ENCODE peak calls at places on chromosomes 6 and 20, in six cellular contexts. V is HepG2, T is K562, U is SK-N-SH, E is GM23338, B is prostate gland. J is an unnamed sample.

GRCh38 chr20:41577129-41578009 is 40.8 kb downstream of the CHD6 start:
- DNase-seq in T (no peak), V (peak; percentile 93), B (no peak), U (no peak), E (no peak), J (no peak)

GRCh38 chr6:44246663-44247337 is at the start of gene HSP90AB1:
- DNase-seq in U (peak; percentile 94), V (peak; percentile 98), B (peak; percentile 98), T (peak; percentile 98), E (peak; percentile 99), J (peak; percentile 98)

GRCh38 chr20:44646641-44647274 is 4.7 kb downstream of the ADA start:
- DNase-seq in E (no peak), U (no peak), B (no peak), T (no peak), V (no peak), J (no peak)

GRCh38 chr6:10591411-10592160 is 70.4 kb downstream of the GCNT2 start:
- DNase-seq in E (no peak), U (no peak), T (no peak), V (no peak), B (no peak), J (no peak)

GRCh38 chr6:150684715-150685459 is 85.2 kb downstream of the PLEKHG1 start:
- DNase-seq in V (no peak), U (no peak), B (no peak), T (no peak), E (no peak), J (no peak)

GRCh38 chr6:137361701-137362100 is 132.5 kb downstream of the OLIG3 start:
- DNase-seq in T (no peak), B (no peak), V (peak; percentile 69), E (no peak), U (no peak), J (no peak)

GRCh38 chr6:43806041-43806757 is 36.2 kb downstream of the VEGFA start:
- DNase-seq in E (no peak), T (no peak), B (no peak), U (no peak), V (peak; percentile 98), J (peak; percentile 78)

GRCh38 chr20:39775110-39775509 is 813.0 kb downstream of the DHX35 start:
- DNase-seq in T (no peak), U (no peak), B (no peak), V (no peak), E (no peak), J (no peak)

GRCh38 chr6:49430866-49431265 is 32.2 kb downstream of the MMUT start:
- DNase-seq in E (no peak), T (no peak), U (no peak), V (no peak), B (no peak), J (no peak)

GRCh38 chr20:24470782-24471582 is 1.6 kb downstream of the SYNDIG1 start:
- DNase-seq in T (no peak), U (no peak), V (no peak), E (peak; percentile 68), B (no peak), J (no peak)

GRCh38 chr6:150685860-150686259 is 86.2 kb downstream of the PLEKHG1 start:
- DNase-seq in E (peak; percentile 89), V (peak; percentile 23), T (peak; percentile 78), B (no peak), U (peak; percentile 41), J (no peak)

GRCh38 chr6:53056273-53056672 is 8.9 kb upstream of the FBXO9 start:
- DNase-seq in T (no peak), U (no peak), B (peak; percentile 24), E (no peak), V (no peak), J (no peak)

GRCh38 chr20:2617099-2617714 is 35.2 kb upstream of the NOP56 start:
- DNase-seq in T (no peak), V (no peak), E (no peak), U (no peak), B (no peak), J (no peak)

GRCh38 chr6:127343753-127344659 is 597 bp upstream of the ECHDC1 start:
- DNase-seq in E (peak; percentile 45), B (no peak), T (no peak), U (peak; percentile 30), V (peak; percentile 25), J (no peak)

GRCh38 chr6:166595061-166595780 is 8.7 kb upstream of the RAMACL start:
- DNase-seq in U (no peak), V (no peak), B (no peak), E (no peak), T (no peak), J (no peak)

GRCh38 chr6:144219056-144219685 is 66.0 kb upstream of the UTRN start:
- DNase-seq in U (peak; percentile 34), E (peak; percentile 65), V (peak; percentile 54), T (peak; percentile 49), B (no peak), J (no peak)

GRCh38 chr6:154479388-154480143 is 30.9 kb downstream of the CNKSR3 start:
- DNase-seq in V (no peak), E (no peak), U (no peak), T (peak; percentile 56), B (no peak), J (no peak)

GRCh38 chr6:7529141-7529540 is 12.3 kb upstream of the DSP start:
- DNase-seq in E (no peak), B (no peak), V (no peak), U (no peak), T (no peak), J (no peak)

GRCh38 chr6:70180904-70181599 is 121.8 kb downstream of the COL9A1 start:
- DNase-seq in U (no peak), B (no peak), E (no peak), T (no peak), V (no peak), J (no peak)

GRCh38 chr6:127420558-127420957 is 38.6 kb downstream of the KIAA0408 start:
- DNase-seq in B (peak; percentile 49), T (peak; percentile 62), V (peak; percentile 89), U (peak; percentile 53), E (peak; percentile 94), J (peak; percentile 63)

GRCh38 chr6:33314943-33315752 is 1.3 kb upstream of the TAPBP start:
- DNase-seq in B (peak; percentile 78), U (peak; percentile 4), T (peak; percentile 79), V (no peak), E (peak; percentile 71), J (peak; percentile 65)

GRCh38 chr6:33315753-33316602 is 1.6 kb downstream of the ZBTB22 start:
- DNase-seq in E (no peak), U (peak; percentile 4), T (no peak), B (no peak), V (no peak), J (no peak)

GRCh38 chr6:33313105-33313708 is 671 bp downstream of the TAPBP start:
- DNase-seq in B (no peak), V (no peak), U (peak; percentile 79), E (peak; percentile 75), T (peak; percentile 51), J (peak; percentile 46)

GRCh38 chr6:33313709-33314514 is at the start of gene TAPBP:
- DNase-seq in V (peak; percentile 55), B (peak; percentile 61), E (peak; percentile 63), T (peak; percentile 61), U (peak; percentile 75), J (peak; percentile 60)

GRCh38 chr6:33314515-33314942 is 651 bp upstream of the TAPBP start:
- DNase-seq in B (peak; percentile 57), E (peak; percentile 82), U (peak; percentile 48), V (peak; percentile 80), T (peak; percentile 80), J (peak; percentile 39)
- TF ChIP-seq POLR2AphosphoS5 in B (peak; percentile 6), E (no peak), U (no peak), V (peak; percentile 29), T (peak; percentile 15), J (peak; percentile 44)

DNA sequence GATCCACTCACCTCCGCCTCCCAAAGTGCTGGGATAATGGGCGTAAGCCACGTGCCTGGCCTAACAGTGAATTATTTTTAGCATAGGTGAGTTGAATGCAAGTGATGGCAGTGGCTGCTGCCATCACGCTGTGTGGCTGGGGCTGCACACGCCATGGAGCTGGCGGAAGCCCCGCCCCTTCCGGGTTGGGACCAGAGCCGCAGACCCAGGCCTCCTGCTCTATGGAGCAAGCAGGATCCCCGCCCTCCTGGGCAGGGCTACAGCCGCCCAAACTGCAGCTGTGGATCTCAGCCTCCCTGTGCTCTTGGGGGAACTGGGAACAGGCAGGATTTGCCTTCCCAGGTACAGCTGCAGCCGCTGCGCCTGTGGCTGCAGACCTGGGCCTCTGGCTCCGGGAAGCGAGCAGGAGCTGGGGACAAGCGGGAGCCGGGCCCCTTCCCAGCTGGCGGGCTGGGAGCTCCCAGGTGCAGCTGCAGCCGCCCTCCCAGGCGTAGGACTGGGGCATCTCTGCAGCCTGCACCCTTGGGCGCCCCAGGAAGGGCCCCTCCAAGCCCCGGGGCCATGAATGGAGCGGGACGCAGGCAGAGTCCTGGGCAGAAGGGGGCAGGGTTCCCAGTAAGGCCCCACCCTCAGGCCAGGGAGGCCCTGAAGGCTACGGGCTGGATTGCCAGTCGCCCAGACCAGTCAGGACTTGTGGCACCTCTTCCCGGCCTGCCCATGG is 30.9 kb upstream of the SLA2 start:
- DNase-seq in B (no peak), V (peak; percentile 83), E (peak; percentile 89), T (no peak), U (no peak), J (no peak)
- TF ChIP-seq CTCF in B (no peak), V (no peak), E (no peak), T (no peak), U (no peak), J (no peak)

DNA sequence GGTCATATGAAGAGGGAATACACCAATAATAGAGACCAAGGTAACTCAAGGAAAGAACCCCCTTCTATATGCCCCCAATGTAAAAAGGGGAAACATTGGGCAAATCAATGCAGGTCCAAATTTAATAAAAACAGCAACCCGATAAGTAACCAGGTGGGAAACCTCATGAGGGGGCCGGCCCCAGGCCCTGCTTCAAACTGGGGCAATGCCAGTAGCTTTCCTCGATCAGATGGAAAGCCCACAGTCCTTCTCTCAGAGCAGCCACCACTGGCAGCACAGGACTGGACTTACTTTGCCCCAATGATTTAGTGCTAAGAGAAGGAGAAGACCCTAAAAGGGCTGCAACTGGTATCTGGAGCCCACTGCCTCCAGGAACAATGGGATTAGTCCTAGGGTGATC is 65.6 kb upstream of the ASCC3 start:
- DNase-seq in E (no peak), T (no peak), B (no peak), V (no peak), U (no peak), J (no peak)
- H3K27me3 ChIP-seq in E (no peaks in the 10 kb centered on the region), T (no peaks in the 10 kb centered on the region), B (no peaks in the 10 kb centered on the region), V (peaks cover 14% of the 10 kb centered on the region), U (no peaks in the 10 kb centered on the region), J (no peaks in the 10 kb centered on the region)

DNA sequence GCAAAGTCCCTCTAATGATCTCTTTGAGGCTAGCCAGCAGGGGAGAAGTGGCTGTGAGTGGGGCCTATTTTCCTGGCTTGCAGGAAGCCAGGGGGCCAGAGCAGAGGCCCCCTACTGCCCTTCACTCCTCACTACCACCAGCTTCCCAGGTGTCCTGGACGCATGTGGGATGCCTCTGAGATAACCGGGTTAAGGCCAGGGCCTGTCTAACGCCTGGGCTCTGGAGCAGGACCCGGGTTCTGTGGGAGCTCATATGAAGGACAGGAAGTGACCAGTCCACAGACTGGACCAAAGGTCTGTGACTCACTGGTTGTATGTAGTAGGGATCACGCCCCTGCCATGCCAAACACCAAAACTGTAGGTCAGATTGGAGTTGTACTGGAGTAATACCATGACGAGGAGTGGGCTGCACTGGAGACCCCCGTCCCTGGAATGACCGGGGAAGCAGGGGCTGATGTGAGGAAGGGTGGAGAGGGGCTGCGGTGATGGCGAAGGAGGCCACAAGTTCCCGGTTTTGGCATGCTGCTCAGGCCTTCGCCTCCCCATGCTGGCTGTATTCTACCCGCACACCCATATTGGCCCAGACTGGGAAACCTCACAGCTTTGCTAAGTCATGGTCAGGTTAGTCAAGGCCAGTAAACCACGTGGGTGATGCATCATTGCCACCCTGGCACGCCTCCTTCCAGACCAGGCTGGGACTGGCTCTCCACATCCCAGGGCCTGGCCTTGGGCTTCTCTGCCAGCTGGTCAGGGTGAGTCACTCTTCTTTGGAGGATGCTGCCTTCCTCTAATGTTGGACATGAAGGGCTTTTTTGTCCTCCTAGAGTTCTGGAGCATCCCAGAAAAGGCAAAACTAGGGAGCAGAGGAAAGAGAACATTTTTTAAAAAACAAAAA is 54.0 kb downstream of the PCNA start:
- DNase-seq in T (no peak), E (no peak), V (peak; percentile 84), U (no peak), B (no peak), J (peak; percentile 70)
- TF ChIP-seq POLR2AphosphoS5 in T (no peak), E (no peak), V (no peak), U (no peak), B (no peak), J (peak; percentile 58)